ENCODE peak calls at places on chromosomes 12 and 14, in seven cellular contexts. O, S, L, M, X, I and C are unnamed samples.

GRCh38 chr14:81849714-81850113 is 316.1 kb upstream of the SEL1L start:
- DNase-seq in O (peak), S (no peak), L (no peak), M (no peak), X (no peak), I (no peak), C (no peak)

GRCh38 chr12:123750159-123750656 is 11.9 kb upstream of the DNAH10 start:
- DNase-seq in O (no peak), S (no peak), L (no peak), M (no peak), X (no peak), I (no peak), C (no peak)

GRCh38 chr12:122834229-122834920 is 882 bp upstream of the HIP1R start:
- DNase-seq in O (peak), S (no peak), L (peak), M (no peak), X (peak), I (peak), C (peak)

GRCh38 chr12:109937371-109937770 is 37.3 kb downstream of the TCHP start:
- DNase-seq in O (no peak), S (no peak), L (no peak), M (no peak), X (no peak), I (no peak), C (no peak)

GRCh38 chr14:62269204-62269603 is 507.0 kb downstream of the SNAPC1 start:
- DNase-seq in O (peak), S (peak), L (peak), M (no peak), X (no peak), I (no peak), C (no peak)

GRCh38 chr12:94244165-94245133 is 96.1 kb downstream of the PLXNC1 start:
- DNase-seq in O (peak), S (no peak), L (no peak), M (no peak), X (no peak), I (no peak), C (no peak)

GRCh38 chr14:76349993-76350392 is 25.9 kb upstream of the ESRRB start:
- DNase-seq in O (no peak), S (no peak), L (no peak), M (no peak), X (no peak), I (no peak), C (no peak)

GRCh38 chr12:14723763-14724162 is 27.4 kb upstream of the GUCY2C start:
- DNase-seq in O (peak), S (no peak), L (peak), M (peak), X (peak), I (no peak), C (peak)

GRCh38 chr12:51913071-51914033 is 6.0 kb downstream of the ACVRL1 start:
- DNase-seq in O (peak), S (no peak), L (no peak), M (no peak), X (no peak), I (peak), C (no peak)

GRCh38 chr12:121536929-121537813 is 43.7 kb downstream of the KDM2B start:
- DNase-seq in O (peak), S (peak), L (peak), M (peak), X (peak), I (peak), C (peak)

GRCh38 chr14:75831455-75831854 is 150.3 kb downstream of the TGFB3 start:
- DNase-seq in O (peak), S (no peak), L (peak), M (peak), X (peak), I (no peak), C (no peak)

GRCh38 chr14:64937821-64938193 is 4.7 kb downstream of the GPX2 start:
- DNase-seq in O (no peak), S (peak), L (peak), M (no peak), X (peak), I (peak), C (no peak)

GRCh38 chr14:49770212-49770817 is 2.4 kb downstream of the KLHDC2 start:
- DNase-seq in O (no peak), S (no peak), L (peak), M (no peak), X (peak), I (no peak), C (no peak)

GRCh38 chr14:78530078-78530477 is 359.9 kb downstream of the NRXN3 start:
- DNase-seq in O (peak), S (peak), L (no peak), M (no peak), X (peak), I (no peak), C (peak)

DNA sequence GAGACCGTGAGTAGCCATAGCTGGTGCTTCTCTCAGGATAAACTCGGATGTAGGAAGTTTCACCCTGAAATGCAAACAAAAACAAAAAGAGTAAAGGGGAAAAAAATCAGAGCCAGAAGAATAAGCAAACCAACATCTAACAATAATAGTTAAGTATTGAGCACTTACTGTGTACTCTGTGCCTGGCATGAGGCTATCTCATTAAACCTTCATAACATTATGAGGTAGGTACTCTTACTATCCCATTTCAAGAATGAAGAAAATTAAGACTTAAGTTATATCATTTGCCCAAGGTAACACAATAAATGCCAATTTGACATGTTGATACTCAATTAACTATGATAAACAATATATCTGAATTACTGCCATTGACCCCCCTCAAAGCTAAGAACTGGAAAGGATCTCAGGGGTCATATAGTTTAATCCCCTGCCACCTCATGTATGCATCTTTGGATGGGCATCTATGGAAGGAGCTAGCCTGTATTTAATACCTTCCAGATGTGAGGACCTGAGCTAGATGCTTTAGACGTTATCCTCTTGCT is 7.4 kb downstream of the SRSF9 start:
- DNase-seq in O (no peak), S (no peak), L (no peak), M (no peak), X (no peak), I (no peak), C (no peak)
- TF ChIP-seq POLR2A in O (no peak), S (no peak), L (no peak), M (no peak), X (no peak), I (no peak), C (no peak)

DNA sequence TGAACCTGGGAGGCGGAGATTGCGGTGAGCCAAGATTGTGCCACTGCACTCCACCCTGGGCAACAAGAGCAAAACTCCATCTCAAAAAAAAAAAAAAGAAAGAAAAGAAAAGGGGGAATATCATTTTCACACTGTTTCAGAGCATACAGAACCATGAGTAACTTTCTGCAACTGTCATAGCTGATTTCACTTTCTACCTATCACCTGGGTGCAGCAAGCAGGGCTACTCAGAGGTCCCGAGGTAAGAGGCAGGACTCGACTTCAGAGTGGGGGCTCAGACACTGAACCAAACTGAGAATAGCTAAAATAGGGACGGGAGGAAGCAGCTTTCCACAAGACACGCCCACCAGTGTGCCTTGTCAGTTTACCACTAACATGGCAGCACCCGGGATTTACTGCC is 29.8 kb downstream of the OR10P1 start:
- DNase-seq in O (no peak), S (no peak), L (no peak), M (no peak), X (no peak), I (peak), C (no peak)
- TF ChIP-seq POLR2A in O (no peak), S (no peak), L (no peak), M (no peak), X (no peak), I (no peak), C (no peak)

GRCh38 chr12:53324113-53324778 is 2.8 kb upstream of the AAAS start:
- DNase-seq in O (peak), S (no peak), L (no peak), M (peak), X (no peak), I (no peak), C (no peak)

GRCh38 chr12:53326460-53327185 is 5.2 kb upstream of the AAAS start:
- DNase-seq in O (no peak), S (no peak), L (no peak), M (no peak), X (no peak), I (no peak), C (no peak)

GRCh38 chr12:53325539-53326061 is 4.2 kb upstream of the AAAS start:
- DNase-seq in O (peak), S (no peak), L (no peak), M (peak), X (peak), I (peak), C (no peak)

GRCh38 chr12:53327435-53328042 is 6.1 kb upstream of the AAAS start:
- DNase-seq in O (peak), S (no peak), L (no peak), M (no peak), X (peak), I (no peak), C (no peak)

DNA sequence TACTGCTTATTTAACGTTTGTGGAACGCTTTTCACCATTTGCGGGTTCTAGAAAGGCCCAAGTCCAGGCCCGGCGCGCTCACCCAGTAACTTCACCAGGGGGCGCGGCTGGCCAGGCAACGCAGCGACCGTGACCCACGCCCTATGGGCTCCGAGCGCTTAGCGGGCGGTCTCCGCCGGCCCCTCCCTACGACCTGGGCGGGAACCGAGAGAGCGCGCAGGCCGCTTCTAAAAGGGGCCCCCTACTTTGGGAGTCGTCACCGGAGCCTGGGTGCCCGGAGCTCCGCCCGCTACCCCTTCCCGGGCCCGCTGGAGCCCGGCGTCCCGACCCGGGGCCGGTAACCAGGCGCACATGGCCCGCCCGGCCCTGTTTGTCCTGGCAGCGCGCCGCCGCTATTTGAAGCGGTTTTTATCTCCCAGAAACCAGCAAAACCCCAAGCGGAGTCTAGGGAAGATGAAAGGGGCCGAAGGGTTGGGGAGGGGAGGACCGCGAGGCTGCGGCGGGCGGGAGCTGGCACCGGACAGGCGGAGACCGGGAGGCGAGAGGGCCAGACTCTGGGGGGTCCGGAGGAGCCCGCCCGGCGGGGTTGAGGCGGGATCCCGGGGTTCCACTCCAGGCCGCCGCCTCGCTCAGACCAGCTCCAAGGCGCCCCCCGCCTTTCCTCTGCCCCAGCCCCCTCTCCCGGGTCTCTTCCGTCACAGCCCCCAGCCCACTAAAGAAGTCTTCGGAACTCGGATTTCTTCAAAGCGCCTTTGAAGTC is 3.5 kb upstream of the AAAS start:
- DNase-seq in O (peak), S (peak), L (peak), M (peak), X (peak), I (peak), C (peak)
- TF ChIP-seq POLR2A in O (peak), S (peak), L (peak), M (no peak), X (peak), I (no peak), C (peak)

GRCh38 chr12:108561852-108562347 is 496 bp upstream of the ISCU start:
- DNase-seq in O (no peak), S (no peak), L (no peak), M (no peak), X (no peak), I (no peak), C (no peak)
- TF ChIP-seq POLR2A in O (no peak), S (no peak), L (no peak), M (no peak), X (no peak), I (no peak), C (no peak)